ENCODE peak calls at places on chromosome 14, in ten cellular contexts. One of them, this sample, is unnamed.
A peak's percentile ranks its signal among the peaks of the same experiment; 100 is the strongest.

GRCh38 chr14:93269341-93270068 is 62.4 kb downstream of the UBR7 start:
- DNase-seq in cardiac fibroblast: peak; percentile 85
- DNase-seq in BE2C: no peak
- DNase-seq in PC-3: peak; percentile 72
- DNase-seq in brain microvascular endothelial cell: peak; percentile 81
- DNase-seq in fibroblast of the aortic adventitia: peak; percentile 58
- DNase-seq in ovary: no peak
- DNase-seq in mucosa of descending colon: no peak
- DNase-seq in mammary epithelial cell: peak; percentile 46
- DNase-seq in endodermal cell: no peak
- DNase-seq in this sample: no peak

GRCh38 chr14:95520346-95520745 is 3.9 kb upstream of the SYNE3 start:
- DNase-seq in cardiac fibroblast: no peak
- DNase-seq in BE2C: no peak
- DNase-seq in PC-3: no peak
- DNase-seq in brain microvascular endothelial cell: no peak
- DNase-seq in fibroblast of the aortic adventitia: no peak
- DNase-seq in ovary: no peak
- DNase-seq in mucosa of descending colon: peak; percentile 11
- DNase-seq in mammary epithelial cell: no peak
- DNase-seq in endodermal cell: no peak
- DNase-seq in this sample: no peak

GRCh38 chr14:37594238-37594915 is 672 bp downstream of the FOXA1 start:
- DNase-seq in cardiac fibroblast: peak; percentile 88
- DNase-seq in BE2C: peak; percentile 62
- DNase-seq in PC-3: peak; percentile 92
- DNase-seq in brain microvascular endothelial cell: peak; percentile 57
- DNase-seq in fibroblast of the aortic adventitia: peak; percentile 83
- DNase-seq in ovary: no peak
- DNase-seq in mucosa of descending colon: peak; percentile 93
- DNase-seq in mammary epithelial cell: peak; percentile 74
- DNase-seq in endodermal cell: peak; percentile 93
- DNase-seq in this sample: peak; percentile 87

GRCh38 chr14:31572955-31573354 is 11.8 kb downstream of the NUBPL start:
- DNase-seq in cardiac fibroblast: no peak
- DNase-seq in BE2C: no peak
- DNase-seq in PC-3: no peak
- DNase-seq in brain microvascular endothelial cell: no peak
- DNase-seq in fibroblast of the aortic adventitia: no peak
- DNase-seq in ovary: no peak
- DNase-seq in mucosa of descending colon: no peak
- DNase-seq in mammary epithelial cell: no peak
- DNase-seq in endodermal cell: no peak
- DNase-seq in this sample: no peak

GRCh38 chr14:21309956-21310355 is 30.1 kb downstream of the RPGRIP1 start:
- DNase-seq in cardiac fibroblast: no peak
- DNase-seq in BE2C: no peak
- DNase-seq in PC-3: no peak
- DNase-seq in brain microvascular endothelial cell: no peak
- DNase-seq in fibroblast of the aortic adventitia: no peak
- DNase-seq in ovary: no peak
- DNase-seq in mucosa of descending colon: no peak
- DNase-seq in mammary epithelial cell: no peak
- DNase-seq in endodermal cell: no peak
- DNase-seq in this sample: no peak

GRCh38 chr14:94144765-94145164 is 15.4 kb upstream of the IFI27L2 start:
- DNase-seq in cardiac fibroblast: no peak
- DNase-seq in BE2C: no peak
- DNase-seq in PC-3: no peak
- DNase-seq in brain microvascular endothelial cell: no peak
- DNase-seq in fibroblast of the aortic adventitia: no peak
- DNase-seq in ovary: no peak
- DNase-seq in mucosa of descending colon: no peak
- DNase-seq in mammary epithelial cell: no peak
- DNase-seq in endodermal cell: peak; percentile 63
- DNase-seq in this sample: no peak

GRCh38 chr14:50501642-50502041 is 30.7 kb downstream of the MAP4K5 start:
- DNase-seq in cardiac fibroblast: peak; percentile 94
- DNase-seq in BE2C: no peak
- DNase-seq in PC-3: peak; percentile 89
- DNase-seq in brain microvascular endothelial cell: peak; percentile 68
- DNase-seq in fibroblast of the aortic adventitia: peak; percentile 82
- DNase-seq in ovary: no peak
- DNase-seq in mucosa of descending colon: no peak
- DNase-seq in mammary epithelial cell: peak; percentile 70
- DNase-seq in endodermal cell: no peak
- DNase-seq in this sample: no peak

GRCh38 chr14:75711796-75712211 is 50.8 kb downstream of the TTLL5 start:
- DNase-seq in cardiac fibroblast: peak; percentile 89
- DNase-seq in BE2C: no peak
- DNase-seq in PC-3: peak; percentile 96
- DNase-seq in brain microvascular endothelial cell: peak; percentile 67
- DNase-seq in fibroblast of the aortic adventitia: peak; percentile 81
- DNase-seq in ovary: peak; percentile 29
- DNase-seq in mucosa of descending colon: peak; percentile 10
- DNase-seq in mammary epithelial cell: peak; percentile 90
- DNase-seq in endodermal cell: peak; percentile 86
- DNase-seq in this sample: peak; percentile 57

GRCh38 chr14:75264036-75264435 is 14.6 kb upstream of the FOS start:
- DNase-seq in cardiac fibroblast: no peak
- DNase-seq in BE2C: no peak
- DNase-seq in PC-3: peak; percentile 36
- DNase-seq in brain microvascular endothelial cell: no peak
- DNase-seq in fibroblast of the aortic adventitia: no peak
- DNase-seq in ovary: no peak
- DNase-seq in mucosa of descending colon: no peak
- DNase-seq in mammary epithelial cell: no peak
- DNase-seq in endodermal cell: no peak
- DNase-seq in this sample: no peak

GRCh38 chr14:92215579-92215978 is 93.8 kb downstream of the CPSF2 start:
- DNase-seq in cardiac fibroblast: no peak
- DNase-seq in BE2C: no peak
- DNase-seq in PC-3: no peak
- DNase-seq in brain microvascular endothelial cell: no peak
- DNase-seq in fibroblast of the aortic adventitia: no peak
- DNase-seq in ovary: no peak
- DNase-seq in mucosa of descending colon: no peak
- DNase-seq in mammary epithelial cell: peak; percentile 2
- DNase-seq in endodermal cell: no peak
- DNase-seq in this sample: no peak

GRCh38 chr14:89571502-89571901 is 154.5 kb upstream of the FOXN3 start:
- DNase-seq in cardiac fibroblast: no peak
- DNase-seq in BE2C: no peak
- DNase-seq in PC-3: no peak
- DNase-seq in brain microvascular endothelial cell: no peak
- DNase-seq in fibroblast of the aortic adventitia: no peak
- DNase-seq in ovary: no peak
- DNase-seq in mucosa of descending colon: no peak
- DNase-seq in mammary epithelial cell: no peak
- DNase-seq in endodermal cell: no peak
- DNase-seq in this sample: no peak

GRCh38 chr14:84969501-84969900 is 560.4 kb upstream of the FLRT2 start:
- DNase-seq in cardiac fibroblast: no peak
- DNase-seq in BE2C: no peak
- DNase-seq in PC-3: peak; percentile 34
- DNase-seq in brain microvascular endothelial cell: no peak
- DNase-seq in fibroblast of the aortic adventitia: no peak
- DNase-seq in ovary: no peak
- DNase-seq in mucosa of descending colon: no peak
- DNase-seq in mammary epithelial cell: peak; percentile 16
- DNase-seq in endodermal cell: no peak
- DNase-seq in this sample: no peak

GRCh38 chr14:95097385-95097784 is 59.9 kb downstream of the DICER1 start:
- DNase-seq in cardiac fibroblast: peak; percentile 38
- DNase-seq in BE2C: no peak
- DNase-seq in PC-3: no peak
- DNase-seq in brain microvascular endothelial cell: no peak
- DNase-seq in fibroblast of the aortic adventitia: peak; percentile 76
- DNase-seq in ovary: no peak
- DNase-seq in mucosa of descending colon: no peak
- DNase-seq in mammary epithelial cell: no peak
- DNase-seq in endodermal cell: no peak
- DNase-seq in this sample: no peak

GRCh38 chr14:57212919-57213318 is 55.8 kb downstream of the EXOC5 start:
- DNase-seq in cardiac fibroblast: no peak
- DNase-seq in BE2C: no peak
- DNase-seq in PC-3: peak; percentile 55
- DNase-seq in brain microvascular endothelial cell: no peak
- DNase-seq in fibroblast of the aortic adventitia: no peak
- DNase-seq in ovary: no peak
- DNase-seq in mucosa of descending colon: no peak
- DNase-seq in mammary epithelial cell: peak; percentile 2
- DNase-seq in endodermal cell: no peak
- DNase-seq in this sample: no peak

DNA sequence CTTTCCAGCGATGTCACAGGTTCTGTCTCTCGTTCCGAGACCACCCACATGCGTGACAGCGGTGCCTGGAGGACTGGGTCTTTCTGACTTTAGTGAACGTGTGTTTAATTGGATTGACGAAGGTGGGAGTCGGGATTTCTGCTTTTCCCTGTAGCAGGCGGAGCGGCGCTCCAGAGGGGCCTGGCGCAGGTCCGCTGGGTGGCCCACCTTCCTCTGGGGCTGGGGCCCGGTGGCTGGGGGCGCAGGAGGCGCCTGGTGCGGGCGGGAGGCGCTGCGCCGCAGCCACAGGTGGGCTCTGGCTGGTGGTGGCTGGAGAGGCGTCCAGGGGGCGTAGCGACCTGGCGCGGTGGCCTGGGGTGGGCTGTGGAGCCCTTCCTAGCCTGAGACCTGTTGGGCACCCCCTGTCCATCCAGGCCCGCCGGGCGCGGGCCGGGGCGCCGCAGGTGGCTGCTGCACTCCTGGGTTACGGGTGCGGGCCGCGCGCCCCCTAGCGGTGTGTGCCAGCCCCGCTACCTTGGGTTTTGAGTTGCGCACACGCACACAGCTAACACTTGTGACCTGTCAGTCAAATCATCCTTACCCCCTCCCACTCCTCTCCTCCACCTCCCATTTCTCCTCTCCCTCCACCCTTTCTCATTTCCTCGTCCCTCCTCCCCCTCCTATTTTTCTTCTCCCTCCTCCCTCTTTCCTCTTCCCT is 2.0 kb downstream of the MEG3 start:
- DNase-seq in cardiac fibroblast: peak; percentile 80
- DNase-seq in BE2C: peak; percentile 87
- DNase-seq in PC-3: peak; percentile 20
- DNase-seq in brain microvascular endothelial cell: peak; percentile 80
- DNase-seq in fibroblast of the aortic adventitia: peak; percentile 79
- DNase-seq in ovary: peak; percentile 58
- DNase-seq in mucosa of descending colon: no peak
- DNase-seq in mammary epithelial cell: peak; percentile 20
- DNase-seq in endodermal cell: no peak
- DNase-seq in this sample: peak; percentile 74
- TF ChIP-seq CTCF in cardiac fibroblast: peak; percentile 52
- TF ChIP-seq CTCF in BE2C: peak; percentile 72
- TF ChIP-seq CTCF in PC-3: peak; percentile 40
- TF ChIP-seq CTCF in brain microvascular endothelial cell: peak; percentile 70
- TF ChIP-seq CTCF in fibroblast of the aortic adventitia: peak; percentile 63
- TF ChIP-seq CTCF in ovary: peak; percentile 63
- TF ChIP-seq CTCF in mucosa of descending colon: no peak
- TF ChIP-seq CTCF in mammary epithelial cell: peak; percentile 46
- TF ChIP-seq CTCF in endodermal cell: peak; percentile 54
- TF ChIP-seq CTCF in this sample: peak; percentile 56

DNA sequence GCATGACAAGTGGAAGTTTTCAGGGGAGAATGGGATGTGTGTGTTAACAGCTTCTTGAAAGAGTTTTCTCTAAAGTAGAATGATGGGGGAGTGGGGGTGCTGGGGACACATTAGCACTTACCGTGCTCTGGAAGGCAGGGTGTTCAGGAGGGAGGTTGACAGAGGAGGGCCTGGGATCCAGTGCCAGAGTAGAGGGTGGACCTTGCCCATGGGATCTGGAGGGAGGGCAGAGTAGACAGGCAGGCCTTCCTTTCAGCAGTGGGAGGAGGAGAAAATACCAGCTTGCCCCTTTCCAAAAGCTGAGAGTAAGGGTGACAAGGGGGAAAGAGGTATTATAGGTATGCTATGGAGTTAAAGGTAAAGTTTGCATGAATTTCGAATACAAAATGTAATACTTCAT is 40.1 kb downstream of the TRAF3 start:
- DNase-seq in cardiac fibroblast: no peak
- DNase-seq in BE2C: no peak
- DNase-seq in PC-3: no peak
- DNase-seq in brain microvascular endothelial cell: no peak
- DNase-seq in fibroblast of the aortic adventitia: no peak
- DNase-seq in ovary: no peak
- DNase-seq in mucosa of descending colon: no peak
- DNase-seq in mammary epithelial cell: no peak
- DNase-seq in endodermal cell: no peak
- DNase-seq in this sample: no peak
- H3K4me3 ChIP-seq in cardiac fibroblast: no peak overlapping the region
- H3K4me3 ChIP-seq in BE2C: no peak overlapping the region
- H3K4me3 ChIP-seq in PC-3: no peak overlapping the region
- H3K4me3 ChIP-seq in brain microvascular endothelial cell: no peak overlapping the region
- H3K4me3 ChIP-seq in fibroblast of the aortic adventitia: no peak overlapping the region
- H3K4me3 ChIP-seq in ovary: no peak overlapping the region
- H3K4me3 ChIP-seq in mucosa of descending colon: no peak overlapping the region
- H3K4me3 ChIP-seq in mammary epithelial cell: no peak overlapping the region
- H3K4me3 ChIP-seq in endodermal cell: no peak overlapping the region
- H3K4me3 ChIP-seq in this sample: no peak overlapping the region

DNA sequence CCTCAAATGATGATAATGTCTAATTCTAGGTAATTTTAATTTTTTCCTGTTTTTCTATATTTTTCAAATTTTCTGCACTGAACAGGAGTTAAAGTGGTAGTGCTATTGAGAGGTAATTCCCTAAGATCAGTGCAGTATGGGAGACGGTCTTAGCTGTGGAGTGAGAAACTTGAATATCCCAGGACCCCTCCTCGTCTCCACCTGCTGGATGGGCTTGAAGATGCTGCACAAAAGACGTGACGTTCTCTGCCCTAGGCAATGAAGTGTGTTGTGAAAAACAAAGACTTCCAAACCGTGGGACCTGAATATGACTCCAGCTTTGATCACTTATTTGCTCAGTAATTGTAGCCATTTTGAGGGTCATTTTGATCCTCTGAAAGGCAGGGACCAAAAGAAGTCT is 298.1 kb downstream of the VRK1 start:
- DNase-seq in cardiac fibroblast: no peak
- DNase-seq in BE2C: no peak
- DNase-seq in PC-3: no peak
- DNase-seq in brain microvascular endothelial cell: no peak
- DNase-seq in fibroblast of the aortic adventitia: no peak
- DNase-seq in ovary: no peak
- DNase-seq in mucosa of descending colon: no peak
- DNase-seq in mammary epithelial cell: no peak
- DNase-seq in endodermal cell: peak; percentile 60
- DNase-seq in this sample: no peak
- TF ChIP-seq CTCF in cardiac fibroblast: no peak
- TF ChIP-seq CTCF in BE2C: peak; percentile 3
- TF ChIP-seq CTCF in PC-3: no peak
- TF ChIP-seq CTCF in brain microvascular endothelial cell: no peak
- TF ChIP-seq CTCF in fibroblast of the aortic adventitia: no peak
- TF ChIP-seq CTCF in ovary: no peak
- TF ChIP-seq CTCF in mucosa of descending colon: no peak
- TF ChIP-seq CTCF in mammary epithelial cell: no peak
- TF ChIP-seq CTCF in endodermal cell: peak; percentile 64
- TF ChIP-seq CTCF in this sample: no peak

DNA sequence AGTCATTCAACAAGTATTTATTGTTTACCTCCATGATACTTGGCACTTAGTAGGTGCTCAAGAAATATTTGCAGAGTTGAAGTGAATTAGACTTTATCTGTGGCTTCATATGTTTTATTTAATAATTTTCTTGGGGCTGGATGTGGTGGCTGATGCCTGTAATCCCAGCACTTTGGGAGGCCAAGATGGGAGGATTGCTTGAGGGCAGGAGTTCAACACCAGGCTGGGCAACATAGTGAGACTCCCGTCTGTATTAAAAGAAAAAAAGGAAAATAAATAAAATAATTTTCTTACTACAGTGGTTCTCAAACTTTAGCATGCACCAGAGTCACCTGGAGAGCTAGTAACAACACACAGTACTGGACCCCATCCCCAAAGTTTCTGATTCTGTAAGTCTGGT is 905 bp downstream of the ADCK1 start:
- DNase-seq in cardiac fibroblast: no peak
- DNase-seq in BE2C: no peak
- DNase-seq in PC-3: no peak
- DNase-seq in brain microvascular endothelial cell: no peak
- DNase-seq in fibroblast of the aortic adventitia: no peak
- DNase-seq in ovary: no peak
- DNase-seq in mucosa of descending colon: no peak
- DNase-seq in mammary epithelial cell: no peak
- DNase-seq in endodermal cell: no peak
- DNase-seq in this sample: no peak
- H3K4me3 ChIP-seq in cardiac fibroblast: peak overlapping the region; percentile 71
- H3K4me3 ChIP-seq in BE2C: peak overlapping the region; percentile 79
- H3K4me3 ChIP-seq in PC-3: peak overlapping the region; percentile 89
- H3K4me3 ChIP-seq in brain microvascular endothelial cell: peak overlapping the region; percentile 76
- H3K4me3 ChIP-seq in fibroblast of the aortic adventitia: peak overlapping the region; percentile 77
- H3K4me3 ChIP-seq in ovary: peak overlapping the region; percentile 92
- H3K4me3 ChIP-seq in mucosa of descending colon: peak overlapping the region; percentile 75
- H3K4me3 ChIP-seq in mammary epithelial cell: peak overlapping the region; percentile 37
- H3K4me3 ChIP-seq in endodermal cell: peak overlapping the region; percentile 83
- H3K4me3 ChIP-seq in this sample: no peak overlapping the region

This sample was measured in testis.